ENCODE peak calls at places on chromosomes 6 and 20, in six cellular contexts. T is left ventricle myocardium inferior; H is type B pancreatic cell; W is stimulated activated CD8-positive, alpha-beta memory T cell treated with anti-CD3 and anti-CD28 coated beads, Interleukin-4, amount 100 ng/mL, for 24 hours; B is foreskin keratinocyte; P is RWPE1. X is an unnamed sample.

GRCh38 chr20:59148713-59149493 is 14.7 kb upstream of the ZNF831 start:
- DNase-seq in H (no peak), W (no peak), B (no peak), P (no peak), T (no peak), X (no peak)

GRCh38 chr6:57259064-57259463 is 37.0 kb upstream of the RAB23 start:
- DNase-seq in B (no peak), T (no peak), H (no peak), P (no peak), W (no peak), X (no peak)

GRCh38 chr20:64166712-64167615 is 2.7 kb downstream of the MYT1 start:
- DNase-seq in B (no peak), T (no peak), W (no peak), P (no peak), H (no peak), X (no peak)

GRCh38 chr6:2865270-2866182 is 23.9 kb upstream of the SERPINB1 start:
- DNase-seq in W (no peak), P (no peak), H (no peak), B (no peak), T (no peak), X (peak)

GRCh38 chr6:132007474-132008190 is 56.5 kb upstream of the CCN2 start:
- DNase-seq in W (no peak), H (no peak), P (no peak), B (peak), T (no peak), X (peak)

GRCh38 chr20:1909097-1909496 is 13.9 kb downstream of the SIRPA start:
- DNase-seq in T (no peak), H (no peak), B (no peak), W (no peak), P (no peak), X (no peak)

GRCh38 chr6:83868639-83869038 is 9.2 kb downstream of the CYB5R4 start:
- DNase-seq in T (no peak), H (no peak), B (peak), P (peak), W (no peak), X (peak)

GRCh38 chr6:102474041-102474807 is 1080.7 kb downstream of the GRIK2 start:
- DNase-seq in T (no peak), H (no peak), P (no peak), B (no peak), W (no peak), X (no peak)